ENCODE peak calls at places on chromosomes 12 and 14, in eight cellular contexts. Y is mucosa of descending colon, K is body of pancreas, M is HFFc6, W is AG04450, V is astrocyte, P is fibroblast of pulmonary artery, L is K562. G is an unnamed sample.

GRCh38 chr12:16062611-16063010 is 151.5 kb downstream of the DERA start:
- DNase-seq in V (peak), P (peak), M (no peak), L (no peak), K (no peak), Y (no peak), W (no peak), G (no peak)

GRCh38 chr12:6323340-6323994 is 13.0 kb downstream of the PLEKHG6 start:
- DNase-seq in Y (no peak), W (peak), P (peak), V (peak), M (peak), L (peak), K (peak), G (no peak)

GRCh38 chr14:62585247-62585646 is 460.0 kb downstream of the KCNH5 start:
- DNase-seq in P (no peak), Y (no peak), M (no peak), L (no peak), V (no peak), K (no peak), W (no peak), G (no peak)

GRCh38 chr14:63555572-63555971 is 12.4 kb upstream of the PPP2R5E start:
- DNase-seq in V (no peak), K (no peak), W (no peak), P (no peak), Y (no peak), L (no peak), M (no peak), G (no peak)

GRCh38 chr14:75589896-75590295 is 11.5 kb downstream of the FLVCR2 start:
- DNase-seq in Y (no peak), W (no peak), P (no peak), M (no peak), K (no peak), V (no peak), L (no peak), G (no peak)

GRCh38 chr14:28751467-28752058 is 15.0 kb upstream of the FOXG1 start:
- DNase-seq in Y (peak), P (peak), M (peak), K (peak), V (peak), W (no peak), L (peak), G (peak)

GRCh38 chr14:35789651-35790050 is 19.4 kb downstream of the RALGAPA1 start:
- DNase-seq in V (peak), W (no peak), L (no peak), Y (no peak), P (no peak), M (peak), K (no peak), G (no peak)

GRCh38 chr12:118790578-118790977 is 190.8 kb upstream of the SRRM4 start:
- DNase-seq in P (no peak), K (no peak), L (no peak), Y (no peak), W (no peak), V (no peak), M (no peak), G (no peak)

GRCh38 chr12:52181757-52182156 is 10.1 kb downstream of the KRT80 start:
- DNase-seq in W (peak), L (no peak), V (peak), K (no peak), Y (no peak), M (peak), P (peak), G (peak)

GRCh38 chr12:9798008-9798619 is 29.2 kb upstream of the KLRF1 start:
- DNase-seq in L (peak), W (no peak), P (peak), K (peak), V (peak), Y (peak), M (peak), G (no peak)

GRCh38 chr14:76250345-76250744 is 98.6 kb downstream of the GPATCH2L start:
- DNase-seq in P (no peak), V (no peak), L (no peak), Y (no peak), W (no peak), M (no peak), K (no peak), G (peak)

GRCh38 chr12:120224304-120225199 is 23.6 kb upstream of the RPLP0 start:
- DNase-seq in P (no peak), V (no peak), Y (peak), L (no peak), W (no peak), K (peak), M (no peak), G (no peak)

GRCh38 chr12:8771072-8771471 is 51.3 kb upstream of the A2ML1 start:
- DNase-seq in M (no peak), L (no peak), W (no peak), V (no peak), P (no peak), K (no peak), Y (no peak), G (no peak)

GRCh38 chr12:132291402-132292175 is 37.8 kb downstream of the GALNT9 start:
- DNase-seq in W (no peak), Y (no peak), M (no peak), P (no peak), V (no peak), K (no peak), L (no peak), G (peak)

GRCh38 chr12:118714051-118714460 is 267.3 kb upstream of the SRRM4 start:
- DNase-seq in P (no peak), M (no peak), Y (peak), V (no peak), L (peak), K (peak), W (no peak), G (peak)

GRCh38 chr14:21268612-21269251 is 510 bp downstream of the HNRNPC start:
- DNase-seq in P (peak), W (no peak), M (peak), Y (peak), V (peak), L (peak), K (peak), G (no peak)

GRCh38 chr12:93778306-93778705 is 101.1 kb downstream of the CRADD start:
- DNase-seq in W (peak), P (peak), V (peak), L (no peak), K (peak), M (peak), Y (peak), G (no peak)

GRCh38 chr14:92956961-92957360 is 34.0 kb downstream of the CHGA start:
- DNase-seq in Y (no peak), L (no peak), K (no peak), P (no peak), W (no peak), M (no peak), V (no peak), G (peak)

GRCh38 chr14:74976264-74977113 is 21.1 kb upstream of the PGF start:
- DNase-seq in W (no peak), L (no peak), P (no peak), Y (no peak), V (no peak), M (no peak), K (no peak), G (no peak)

GRCh38 chr12:64362721-64363305 is 27.7 kb downstream of the C12orf56 start:
- DNase-seq in K (no peak), Y (no peak), L (peak), M (no peak), P (no peak), V (no peak), W (no peak), G (no peak)

GRCh38 chr14:22607291-22607690 is 9.2 kb downstream of the ABHD4 start:
- DNase-seq in Y (no peak), V (no peak), P (no peak), K (no peak), W (no peak), L (no peak), M (no peak), G (no peak)

GRCh38 chr14:87055007-87055406 is 938.0 kb downstream of the GALC start:
- DNase-seq in L (no peak), V (no peak), Y (no peak), W (no peak), K (no peak), M (no peak), P (no peak), G (no peak)

GRCh38 chr14:66099451-66099850 is 386.7 kb upstream of the CCDC196 start:
- DNase-seq in M (no peak), K (no peak), P (no peak), W (no peak), Y (no peak), L (no peak), V (no peak), G (no peak)

GRCh38 chr12:5201554-5202243 is 158.0 kb downstream of the KCNA5 start:
- DNase-seq in V (peak), W (no peak), Y (peak), L (peak), P (no peak), K (no peak), M (no peak), G (peak)

GRCh38 chr12:107545737-107546363 is 139.7 kb upstream of the PWP1 start:
- DNase-seq in M (no peak), V (no peak), Y (no peak), K (no peak), W (peak), L (no peak), P (no peak), G (no peak)

GRCh38 chr14:51552275-51552674 is 99.4 kb upstream of the FRMD6 start:
- DNase-seq in P (no peak), K (no peak), M (no peak), L (no peak), W (no peak), V (no peak), Y (no peak), G (peak)

GRCh38 chr14:92644601-92645515 is 103.6 kb downstream of the LGMN start:
- DNase-seq in Y (no peak), W (no peak), L (no peak), P (no peak), K (no peak), V (no peak), M (no peak), G (no peak)

GRCh38 chr14:24612186-24612585 is 2.7 kb upstream of the GZMH start:
- DNase-seq in M (no peak), K (no peak), P (no peak), W (no peak), Y (peak), V (no peak), L (peak), G (no peak)

GRCh38 chr12:124411291-124411878 is 116.5 kb downstream of the RFLNA start:
- DNase-seq in M (peak), Y (no peak), V (peak), W (peak), K (no peak), L (no peak), P (peak), G (no peak)

GRCh38 chr12:48980953-48981756 is 3.0 kb downstream of the WNT1 start:
- DNase-seq in Y (no peak), K (no peak), V (no peak), P (no peak), W (no peak), M (no peak), L (no peak), G (peak)
- TF ChIP-seq CTCF in Y (no peak), K (no peak), V (no peak), P (no peak), W (no peak), M (peak), L (peak), G (no peak)

GRCh38 chr12:20369164-20370000 is 1.0 kb downstream of the PDE3A start:
- DNase-seq in L (no peak), Y (peak), K (peak), P (peak), V (peak), W (no peak), M (no peak), G (peak)
- TF ChIP-seq CTCF in L (no peak), Y (no peak), K (no peak), P (peak), V (no peak), W (no peak), M (no peak), G (no peak)

GRCh38 chr12:56878010-56878339 is 56.2 kb downstream of the SDR9C7 start:
- DNase-seq in P (peak), M (no peak), L (peak), V (no peak), K (no peak), W (no peak), Y (no peak), G (no peak)
- TF ChIP-seq CTCF in P (no peak), M (no peak), L (no peak), V (no peak), K (no peak), W (no peak), Y (no peak), G (no peak)

GRCh38 chr14:106522990-106523389 is 996.6 kb downstream of the TMEM121 start:
- DNase-seq in V (no peak), P (no peak), L (no peak), K (no peak), W (no peak), Y (no peak), M (no peak), G (no peak)

GRCh38 chr14:106513302-106513701 is 986.9 kb downstream of the TMEM121 start:
- DNase-seq in M (no peak), K (no peak), Y (no peak), P (no peak), W (no peak), L (no peak), V (no peak), G (no peak)

DNA sequence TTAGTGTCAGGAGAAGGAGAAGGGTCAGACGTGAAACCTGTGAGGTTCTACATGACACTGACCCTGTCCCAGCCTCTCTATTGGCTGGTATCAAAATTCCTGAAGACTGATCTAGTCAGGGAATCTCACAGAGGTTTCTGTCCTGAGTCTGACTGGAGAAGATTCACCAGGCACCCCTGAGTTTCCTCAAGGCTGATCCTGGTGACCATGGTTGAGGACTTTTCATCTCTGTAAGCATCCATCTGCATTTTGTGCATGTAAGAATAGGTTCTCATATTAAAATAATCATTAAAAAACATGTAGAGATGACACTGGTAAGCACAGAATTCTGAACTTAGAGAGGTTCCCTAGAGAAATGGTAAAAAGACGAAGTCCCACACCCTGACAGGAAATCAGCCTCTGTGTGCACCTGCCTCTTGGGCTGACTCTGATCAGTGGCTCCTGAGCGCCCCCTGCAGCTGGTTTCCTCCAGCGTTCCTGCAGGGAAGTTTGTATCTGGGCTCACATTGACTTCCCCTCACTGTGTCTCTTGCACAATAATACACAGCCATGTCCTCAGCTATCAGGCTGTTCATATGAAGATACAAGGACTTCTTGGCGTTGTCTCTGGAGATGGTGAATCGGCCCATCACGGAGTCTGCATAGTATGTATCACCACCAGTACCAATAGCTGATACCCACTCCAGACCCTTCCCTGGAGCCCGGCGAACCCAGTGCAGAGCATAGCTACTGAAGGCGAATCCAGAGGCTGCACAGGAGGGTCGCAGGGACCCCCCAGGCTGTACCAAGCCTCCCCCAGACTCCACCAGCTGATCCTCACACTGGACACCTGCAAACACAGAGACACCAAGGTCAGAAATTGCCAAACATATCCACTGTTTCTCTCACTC is 991.9 kb downstream of the TMEM121 start:
- DNase-seq in W (no peak), L (peak), Y (peak), M (no peak), K (peak), P (no peak), V (no peak), G (no peak)
- TF ChIP-seq CTCF in W (no peak), L (peak), Y (no peak), M (no peak), K (no peak), P (no peak), V (no peak), G (no peak)

GRCh38 chr12:29086325-29087271 is 62.5 kb upstream of the FAR2 start:
- DNase-seq in L (no peak), K (no peak), M (no peak), V (no peak), W (no peak), P (no peak), Y (no peak), G (no peak)

GRCh38 chr12:29088611-29089219 is 60.4 kb upstream of the FAR2 start:
- DNase-seq in Y (no peak), K (no peak), W (no peak), P (peak), V (no peak), M (no peak), L (peak), G (no peak)
- TF ChIP-seq CTCF in Y (peak), K (no peak), W (peak), P (peak), V (peak), M (peak), L (peak), G (peak)

DNA sequence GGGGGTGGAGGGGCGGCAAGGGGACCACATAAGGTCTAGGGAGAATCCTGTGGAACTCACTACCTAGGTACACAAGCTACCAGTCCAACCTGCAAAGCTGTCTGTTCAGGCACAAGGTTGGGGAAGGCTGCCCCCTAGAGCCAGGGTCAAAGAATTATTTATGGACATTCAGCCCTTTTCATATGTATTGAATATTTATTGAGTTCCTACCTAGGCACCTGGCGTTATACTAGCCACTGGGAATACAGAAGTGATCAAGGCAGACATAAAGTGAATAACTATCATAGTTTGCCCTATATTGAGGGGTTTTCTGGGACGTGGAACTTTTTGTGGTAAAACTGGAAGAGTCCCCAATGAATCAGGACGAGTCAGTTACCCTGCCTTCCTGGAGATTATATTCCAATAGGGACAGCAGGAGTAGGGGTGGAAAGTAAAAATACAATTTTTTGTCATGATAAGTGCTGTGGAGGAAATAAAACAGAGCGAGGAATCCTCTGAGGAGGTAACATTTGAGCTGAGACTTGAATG is 5.8 kb upstream of the SLC48A1 start:
- DNase-seq in W (no peak), V (no peak), M (no peak), K (peak), Y (peak), L (peak), P (peak), G (peak)
- TF ChIP-seq CTCF in W (peak), V (peak), M (peak), K (peak), Y (peak), L (peak), P (peak), G (peak)

GRCh38 chr14:81302613-81303012 is 81.9 kb upstream of the GTF2A1 start:
- DNase-seq in L (no peak), P (no peak), M (no peak), Y (no peak), V (no peak), W (no peak), K (no peak), G (no peak)
- TF ChIP-seq CTCF in L (peak), P (no peak), M (no peak), Y (no peak), V (no peak), W (no peak), K (no peak), G (peak)

DNA sequence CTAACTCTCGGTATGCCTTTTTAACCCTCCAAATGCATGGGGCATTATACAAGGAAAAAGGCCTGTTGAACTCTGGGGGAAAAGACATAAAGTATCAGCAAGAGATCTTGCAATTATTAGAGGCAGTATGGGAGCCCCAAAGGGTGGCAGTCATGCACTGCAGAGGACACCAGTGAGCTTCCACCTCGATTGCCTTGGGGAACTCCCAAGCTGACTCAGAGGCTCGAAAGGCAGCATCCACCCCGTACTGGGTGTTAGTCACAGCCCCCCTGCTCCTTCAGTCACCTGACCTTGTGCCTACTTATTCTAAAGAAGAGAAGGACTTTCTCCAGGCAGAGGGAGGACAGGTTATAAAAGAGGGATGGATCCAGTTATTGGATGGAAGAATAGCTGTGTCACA is 781.4 kb upstream of the TMEM132C start:
- DNase-seq in Y (no peak), V (peak), M (peak), P (peak), K (no peak), L (no peak), W (peak), G (no peak)
- TF ChIP-seq CTCF in Y (no peak), V (peak), M (peak), P (no peak), K (no peak), L (no peak), W (peak), G (no peak)

G was measured in glutamatergic neuron.